ENCODE peak calls at places on chromosomes 2 and 18, in six cellular contexts. K is IMR-90, W is Peyer's patch, R is GM12878, V is endothelial cell of umbilical vein, A is heart left ventricle. Q is an unnamed sample.
A peak's percentile ranks its signal among the peaks of the same experiment; 100 is the strongest.

GRCh38 chr18:59919026-59919425 is 19.2 kb downstream of the PMAIP1 start:
- DNase-seq in K (no peak), W (no peak), R (no peak), V (no peak), A (no peak), Q (no peak)

GRCh38 chr2:28080911-28081310 is 190.4 kb downstream of the BABAM2 start:
- DNase-seq in K (peak; percentile 52), W (peak; percentile 43), R (no peak), V (peak; percentile 93), A (no peak), Q (no peak)

GRCh38 chr18:62781893-62782292 is 66.6 kb downstream of the PHLPP1 start:
- DNase-seq in K (peak; percentile 91), W (no peak), R (no peak), V (peak; percentile 11), A (no peak), Q (no peak)

GRCh38 chr2:16623046-16623445 is 42.6 kb downstream of the CYRIA start:
- DNase-seq in K (peak; percentile 95), W (no peak), R (no peak), V (no peak), A (no peak), Q (no peak)

GRCh38 chr2:117603569-117603968 is 210.9 kb upstream of the DDX18 start:
- DNase-seq in K (no peak), W (no peak), R (no peak), V (no peak), A (no peak), Q (no peak)

GRCh38 chr2:129910446-129911362 is 68.8 kb upstream of the RAB6C start:
- DNase-seq in K (no peak), W (peak; percentile 21), R (no peak), V (no peak), A (no peak), Q (no peak)

GRCh38 chr2:105384216-105384615 is 14.6 kb downstream of the FHL2 start:
- DNase-seq in K (no peak), W (no peak), R (no peak), V (peak; percentile 7), A (no peak), Q (no peak)

GRCh38 chr2:53342248-53342647 is 425.4 kb upstream of the CHAC2 start:
- DNase-seq in K (no peak), W (no peak), R (no peak), V (no peak), A (no peak), Q (no peak)

GRCh38 chr2:5696351-5696740 is 4.2 kb downstream of the SOX11 start:
- DNase-seq in K (peak; percentile 27), W (no peak), R (no peak), V (no peak), A (peak; percentile 26), Q (no peak)

GRCh38 chr2:32925283-32925682 is 21.5 kb upstream of the LTBP1 start:
- DNase-seq in K (no peak), W (no peak), R (no peak), V (no peak), A (no peak), Q (no peak)

GRCh38 chr18:32707586-32707985 is 65.2 kb downstream of the KLHL14 start:
- DNase-seq in K (no peak), W (no peak), R (no peak), V (no peak), A (no peak), Q (no peak)

GRCh38 chr2:39524756-39525635 is 87.9 kb upstream of the MAP4K3 start:
- DNase-seq in K (no peak), W (no peak), R (no peak), V (no peak), A (no peak), Q (no peak)

GRCh38 chr2:8754056-8754790 is 72.4 kb downstream of the ID2 start:
- DNase-seq in K (peak; percentile 17), W (no peak), R (no peak), V (no peak), A (no peak), Q (no peak)

GRCh38 chr2:68367918-68368656 is 3.0 kb downstream of the PLEK start:
- DNase-seq in K (no peak), W (no peak), R (no peak), V (no peak), A (no peak), Q (no peak)

GRCh38 chr2:158778243-158778642 is 16.9 kb upstream of the DAPL1 start:
- DNase-seq in K (no peak), W (no peak), R (no peak), V (no peak), A (no peak), Q (no peak)

GRCh38 chr2:62920070-62920469 is 130.6 kb upstream of the OTX1 start:
- DNase-seq in K (peak; percentile 39), W (no peak), R (no peak), V (no peak), A (no peak), Q (no peak)

GRCh38 chr2:195695002-195695631 is 38.1 kb downstream of the SLC39A10 start:
- DNase-seq in K (no peak), W (no peak), R (no peak), V (no peak), A (no peak), Q (no peak)

GRCh38 chr2:173708757-173709156 is 256.4 kb downstream of the SP3 start:
- DNase-seq in K (peak; percentile 1), W (no peak), R (no peak), V (no peak), A (peak; percentile 51), Q (no peak)

GRCh38 chr2:197152451-197153228 is 157.9 kb downstream of the ANKRD44 start:
- DNase-seq in K (peak; percentile 72), W (no peak), R (peak; percentile 67), V (no peak), A (no peak), Q (no peak)

GRCh38 chr2:225493420-225494099 is 94.0 kb downstream of the NYAP2 start:
- DNase-seq in K (no peak), W (no peak), R (no peak), V (no peak), A (no peak), Q (no peak)

GRCh38 chr2:241314181-241314932 is 1.1 kb downstream of the HDLBP start:
- DNase-seq in K (peak; percentile 57), W (no peak), R (no peak), V (peak; percentile 68), A (no peak), Q (no peak)

GRCh38 chr2:241315183-241315878 is at the start of gene HDLBP:
- DNase-seq in K (peak; percentile 99), W (peak; percentile 100), R (peak; percentile 96), V (peak; percentile 99), A (peak; percentile 100), Q (peak; percentile 94)

GRCh38 chr2:241316825-241317224 is 1.1 kb downstream of the SEPTIN2 start:
- DNase-seq in K (no peak), W (no peak), R (no peak), V (no peak), A (no peak), Q (no peak)

GRCh38 chr2:241315879-241316700 is at the start of gene SEPTIN2:
- DNase-seq in K (peak; percentile 28), W (no peak), R (no peak), V (peak; percentile 85), A (peak; percentile 88), Q (no peak)

GRCh38 chr2:241314933-241315182 is 614 bp downstream of the HDLBP start:
- DNase-seq in K (no peak), W (no peak), R (no peak), V (no peak), A (no peak), Q (no peak)
- TF ChIP-seq POLR2A in K (peak; percentile 89), W (no peak), R (peak; percentile 83), V (peak; percentile 89), A (peak; percentile 79), Q (no peak)

GRCh38 chr18:42510540-42510939 is 555.5 kb downstream of the PIK3C3 start:
- DNase-seq in K (no peak), W (no peak), R (no peak), V (no peak), A (no peak), Q (no peak)
- TF ChIP-seq POLR2A in K (no peak), W (no peak), R (no peak), V (no peak), A (no peak), Q (no peak)

GRCh38 chr18:48541026-48541746 is 2.4 kb downstream of the CTIF start:
- DNase-seq in K (peak; percentile 75), W (peak; percentile 86), R (no peak), V (peak; percentile 65), A (peak; percentile 86), Q (peak; percentile 46)
- TF ChIP-seq POLR2A in K (peak; percentile 65), W (peak; percentile 33), R (no peak), V (no peak), A (peak; percentile 66), Q (no peak)

GRCh38 chr2:156332452-156333273 is at the start of gene NR4A2:
- DNase-seq in K (peak; percentile 92), W (peak; percentile 94), R (no peak), V (peak; percentile 87), A (peak; percentile 91), Q (peak; percentile 78)
- TF ChIP-seq POLR2A in K (peak; percentile 99), W (peak; percentile 96), R (peak; percentile 60), V (peak; percentile 36), A (peak; percentile 93), Q (no peak)

GRCh38 chr2:3312576-3313345 is 64.9 kb downstream of the EIPR1 start:
- DNase-seq in K (no peak), W (peak; percentile 24), R (no peak), V (no peak), A (no peak), Q (no peak)

GRCh38 chr2:3314626-3315025 is 63.0 kb downstream of the EIPR1 start:
- DNase-seq in K (no peak), W (no peak), R (no peak), V (no peak), A (no peak), Q (no peak)

GRCh38 chr2:3311601-3312000 is 66.0 kb downstream of the EIPR1 start:
- DNase-seq in K (no peak), W (no peak), R (no peak), V (no peak), A (no peak), Q (no peak)

GRCh38 chr2:3316456-3317276 is 61.0 kb downstream of the EIPR1 start:
- DNase-seq in K (no peak), W (no peak), R (no peak), V (no peak), A (no peak), Q (no peak)

GRCh38 chr2:3313845-3314375 is 63.7 kb downstream of the EIPR1 start:
- DNase-seq in K (no peak), W (no peak), R (no peak), V (no peak), A (no peak), Q (no peak)
- TF ChIP-seq POLR2A in K (no peak), W (no peak), R (no peak), V (no peak), A (no peak), Q (no peak)

Q was measured in GM12891.